ENCODE peak calls at places on chromosomes 11 and 22, in ten cellular contexts. One of them, this sample, is unnamed.

GRCh38 chr11:99098258-99098657 is 77.5 kb downstream of the CNTN5 start:
- DNase-seq in HFF-Myc: no peak
- DNase-seq in fibroblast of the aortic adventitia: no peak
- DNase-seq in mesendoderm: no peak
- DNase-seq in CD8-positive, alpha-beta memory T cell: no peak
- DNase-seq in tibial artery: no peak
- DNase-seq in AG04450: no peak
- DNase-seq in GM06990: no peak
- DNase-seq in right lobe of liver: no peak
- DNase-seq in transverse colon: no peak
- DNase-seq in this sample: no peak

GRCh38 chr22:20268350-20269012 is 363 bp upstream of the RTN4R start:
- DNase-seq in HFF-Myc: no peak
- DNase-seq in fibroblast of the aortic adventitia: peak
- DNase-seq in mesendoderm: peak
- DNase-seq in CD8-positive, alpha-beta memory T cell: peak
- DNase-seq in tibial artery: no peak
- DNase-seq in AG04450: no peak
- DNase-seq in GM06990: peak
- DNase-seq in right lobe of liver: peak
- DNase-seq in transverse colon: peak
- DNase-seq in this sample: peak

GRCh38 chr11:108565653-108566052 is 27.9 kb downstream of the EXPH5 start:
- DNase-seq in HFF-Myc: no peak
- DNase-seq in fibroblast of the aortic adventitia: no peak
- DNase-seq in mesendoderm: no peak
- DNase-seq in CD8-positive, alpha-beta memory T cell: no peak
- DNase-seq in tibial artery: no peak
- DNase-seq in AG04450: no peak
- DNase-seq in GM06990: no peak
- DNase-seq in right lobe of liver: no peak
- DNase-seq in transverse colon: no peak
- DNase-seq in this sample: no peak

GRCh38 chr11:118342503-118343161 is at the start of gene CD3D:
- DNase-seq in HFF-Myc: no peak
- DNase-seq in fibroblast of the aortic adventitia: no peak
- DNase-seq in mesendoderm: peak
- DNase-seq in CD8-positive, alpha-beta memory T cell: peak
- DNase-seq in tibial artery: no peak
- DNase-seq in AG04450: no peak
- DNase-seq in GM06990: no peak
- DNase-seq in right lobe of liver: no peak
- DNase-seq in transverse colon: no peak
- DNase-seq in this sample: no peak

GRCh38 chr22:40709752-40710413 is 30.6 kb downstream of the MCHR1 start:
- DNase-seq in HFF-Myc: no peak
- DNase-seq in fibroblast of the aortic adventitia: peak
- DNase-seq in mesendoderm: peak
- DNase-seq in CD8-positive, alpha-beta memory T cell: no peak
- DNase-seq in tibial artery: peak
- DNase-seq in AG04450: peak
- DNase-seq in GM06990: no peak
- DNase-seq in right lobe of liver: no peak
- DNase-seq in transverse colon: peak
- DNase-seq in this sample: peak

GRCh38 chr11:125457814-125458343 is 38.2 kb downstream of the FEZ1 start:
- DNase-seq in HFF-Myc: no peak
- DNase-seq in fibroblast of the aortic adventitia: peak
- DNase-seq in mesendoderm: peak
- DNase-seq in CD8-positive, alpha-beta memory T cell: no peak
- DNase-seq in tibial artery: peak
- DNase-seq in AG04450: peak
- DNase-seq in GM06990: no peak
- DNase-seq in right lobe of liver: peak
- DNase-seq in transverse colon: peak
- DNase-seq in this sample: no peak

GRCh38 chr11:118090545-118091162 is 3.9 kb upstream of the SMIM35 start:
- DNase-seq in HFF-Myc: no peak
- DNase-seq in fibroblast of the aortic adventitia: no peak
- DNase-seq in mesendoderm: no peak
- DNase-seq in CD8-positive, alpha-beta memory T cell: no peak
- DNase-seq in tibial artery: no peak
- DNase-seq in AG04450: no peak
- DNase-seq in GM06990: no peak
- DNase-seq in right lobe of liver: no peak
- DNase-seq in transverse colon: no peak
- DNase-seq in this sample: no peak

GRCh38 chr11:2800655-2801531 is 84.7 kb downstream of the CDKN1C start:
- DNase-seq in HFF-Myc: no peak
- DNase-seq in fibroblast of the aortic adventitia: no peak
- DNase-seq in mesendoderm: no peak
- DNase-seq in CD8-positive, alpha-beta memory T cell: no peak
- DNase-seq in tibial artery: peak
- DNase-seq in AG04450: no peak
- DNase-seq in GM06990: no peak
- DNase-seq in right lobe of liver: peak
- DNase-seq in transverse colon: peak
- DNase-seq in this sample: peak

DNA sequence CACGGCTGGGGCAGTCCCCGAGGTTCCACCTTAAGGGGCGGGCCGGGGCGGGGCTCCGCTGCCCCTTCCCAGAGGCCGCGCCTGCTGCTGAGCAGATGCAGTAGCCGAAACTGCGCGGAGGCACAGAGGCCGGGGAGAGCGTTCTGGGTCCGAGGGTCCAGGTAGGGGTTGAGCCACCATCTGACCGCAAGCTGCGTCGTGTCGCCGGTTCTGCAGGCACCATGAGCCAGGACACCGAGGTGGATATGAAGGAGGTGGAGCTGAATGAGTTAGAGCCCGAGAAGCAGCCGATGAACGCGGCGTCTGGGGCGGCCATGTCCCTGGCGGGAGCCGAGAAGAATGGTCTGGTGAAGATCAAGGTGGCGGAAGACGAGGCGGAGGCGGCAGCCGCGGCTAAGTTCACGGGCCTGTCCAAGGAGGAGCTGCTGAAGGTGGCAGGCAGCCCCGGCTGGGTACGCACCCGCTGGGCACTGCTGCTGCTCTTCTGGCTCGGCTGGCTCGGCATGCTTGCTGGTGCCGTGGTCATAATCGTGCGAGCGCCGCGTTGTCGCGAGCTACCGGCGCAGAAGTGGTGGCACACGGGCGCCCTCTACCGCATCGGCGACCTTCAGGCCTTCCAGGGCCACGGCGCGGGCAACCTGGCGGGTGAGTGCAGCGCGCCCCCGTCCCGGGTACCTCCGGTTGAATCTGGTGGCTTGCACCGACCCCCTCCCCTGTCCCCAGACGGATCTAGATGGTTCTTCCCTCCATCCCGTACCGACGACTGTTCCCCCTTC is at the start of gene SLC3A2:
- DNase-seq in HFF-Myc: no peak
- DNase-seq in fibroblast of the aortic adventitia: peak
- DNase-seq in mesendoderm: peak
- DNase-seq in CD8-positive, alpha-beta memory T cell: peak
- DNase-seq in tibial artery: peak
- DNase-seq in AG04450: peak
- DNase-seq in GM06990: peak
- DNase-seq in right lobe of liver: peak
- DNase-seq in transverse colon: peak
- DNase-seq in this sample: peak
- H3K4me3 ChIP-seq in HFF-Myc: peak
- H3K4me3 ChIP-seq in fibroblast of the aortic adventitia: peak
- H3K4me3 ChIP-seq in mesendoderm: peak
- H3K4me3 ChIP-seq in CD8-positive, alpha-beta memory T cell: peak
- H3K4me3 ChIP-seq in tibial artery: peak
- H3K4me3 ChIP-seq in AG04450: peak
- H3K4me3 ChIP-seq in GM06990: peak
- H3K4me3 ChIP-seq in right lobe of liver: peak
- H3K4me3 ChIP-seq in transverse colon: peak
- H3K4me3 ChIP-seq in this sample: peak

DNA sequence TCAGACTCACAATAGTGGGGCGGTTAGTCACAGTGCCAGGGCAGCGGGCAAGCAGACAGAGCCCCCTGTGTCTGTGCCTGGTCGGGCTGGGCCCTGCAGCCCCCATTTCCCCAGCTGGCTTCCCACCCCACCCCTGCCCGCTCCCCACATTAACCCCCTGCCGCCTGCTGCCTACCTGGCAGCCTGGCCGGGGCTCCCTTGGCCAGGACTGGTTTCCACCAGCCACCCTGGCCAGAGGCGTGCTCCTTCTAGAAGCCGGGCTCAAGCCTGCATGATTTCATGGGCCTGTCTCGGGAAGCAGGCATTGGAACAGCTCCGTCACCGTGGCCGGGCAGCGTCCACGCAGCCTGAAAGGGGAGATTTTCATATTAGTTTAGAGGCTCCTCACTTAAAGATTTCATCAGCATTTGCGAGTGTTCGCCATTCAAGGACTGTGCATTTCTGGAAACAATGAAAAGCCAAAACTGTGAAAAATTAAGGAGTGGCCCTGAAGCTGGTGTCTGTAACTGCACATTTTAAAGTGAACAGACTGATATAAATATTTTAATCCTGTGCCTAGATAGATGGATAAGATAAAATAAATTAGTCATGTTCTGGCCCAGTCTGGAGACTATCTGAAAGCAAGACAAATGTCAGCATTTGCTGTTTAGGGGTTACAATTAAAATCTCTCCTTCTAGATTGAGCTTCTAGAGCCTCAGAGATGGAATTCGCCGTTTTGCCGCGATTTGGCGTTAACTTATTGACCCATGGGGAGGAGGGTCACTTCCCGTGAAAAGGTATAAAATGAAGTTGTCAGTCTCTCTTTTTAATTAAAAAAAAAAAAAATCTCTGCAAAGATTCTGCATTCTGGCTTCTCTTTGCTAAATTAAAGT is 79.4 kb upstream of the WNT7B start:
- DNase-seq in HFF-Myc: no peak
- DNase-seq in fibroblast of the aortic adventitia: peak
- DNase-seq in mesendoderm: no peak
- DNase-seq in CD8-positive, alpha-beta memory T cell: no peak
- DNase-seq in tibial artery: peak
- DNase-seq in AG04450: no peak
- DNase-seq in GM06990: no peak
- DNase-seq in right lobe of liver: peak
- DNase-seq in transverse colon: peak
- DNase-seq in this sample: peak
- H3K4me3 ChIP-seq in HFF-Myc: peak
- H3K4me3 ChIP-seq in fibroblast of the aortic adventitia: peak
- H3K4me3 ChIP-seq in mesendoderm: no peak
- H3K4me3 ChIP-seq in CD8-positive, alpha-beta memory T cell: no peak
- H3K4me3 ChIP-seq in tibial artery: peak
- H3K4me3 ChIP-seq in AG04450: no peak
- H3K4me3 ChIP-seq in GM06990: no peak
- H3K4me3 ChIP-seq in right lobe of liver: no peak
- H3K4me3 ChIP-seq in transverse colon: peak
- H3K4me3 ChIP-seq in this sample: peak

GRCh38 chr11:68891356-68891948 is 12.2 kb downstream of the MRPL21 start:
- DNase-seq in HFF-Myc: no peak
- DNase-seq in fibroblast of the aortic adventitia: no peak
- DNase-seq in mesendoderm: no peak
- DNase-seq in CD8-positive, alpha-beta memory T cell: no peak
- DNase-seq in tibial artery: no peak
- DNase-seq in AG04450: no peak
- DNase-seq in GM06990: no peak
- DNase-seq in right lobe of liver: no peak
- DNase-seq in transverse colon: no peak
- DNase-seq in this sample: peak
- H3K4me3 ChIP-seq in HFF-Myc: no peak
- H3K4me3 ChIP-seq in fibroblast of the aortic adventitia: peak
- H3K4me3 ChIP-seq in mesendoderm: no peak
- H3K4me3 ChIP-seq in CD8-positive, alpha-beta memory T cell: no peak
- H3K4me3 ChIP-seq in tibial artery: peak
- H3K4me3 ChIP-seq in AG04450: no peak
- H3K4me3 ChIP-seq in GM06990: no peak
- H3K4me3 ChIP-seq in right lobe of liver: no peak
- H3K4me3 ChIP-seq in transverse colon: no peak
- H3K4me3 ChIP-seq in this sample: peak

GRCh38 chr11:68026391-68027105 is 3.9 kb upstream of the NDUFS8 start:
- DNase-seq in HFF-Myc: no peak
- DNase-seq in fibroblast of the aortic adventitia: no peak
- DNase-seq in mesendoderm: no peak
- DNase-seq in CD8-positive, alpha-beta memory T cell: no peak
- DNase-seq in tibial artery: no peak
- DNase-seq in AG04450: no peak
- DNase-seq in GM06990: no peak
- DNase-seq in right lobe of liver: no peak
- DNase-seq in transverse colon: no peak
- DNase-seq in this sample: no peak

GRCh38 chr11:68030318-68031135 is at the start of gene NDUFS8:
- DNase-seq in HFF-Myc: peak
- DNase-seq in fibroblast of the aortic adventitia: peak
- DNase-seq in mesendoderm: peak
- DNase-seq in CD8-positive, alpha-beta memory T cell: peak
- DNase-seq in tibial artery: peak
- DNase-seq in AG04450: peak
- DNase-seq in GM06990: peak
- DNase-seq in right lobe of liver: peak
- DNase-seq in transverse colon: peak
- DNase-seq in this sample: peak

GRCh38 chr11:68027667-68028066 is 2.8 kb upstream of the NDUFS8 start:
- DNase-seq in HFF-Myc: no peak
- DNase-seq in fibroblast of the aortic adventitia: no peak
- DNase-seq in mesendoderm: no peak
- DNase-seq in CD8-positive, alpha-beta memory T cell: no peak
- DNase-seq in tibial artery: no peak
- DNase-seq in AG04450: no peak
- DNase-seq in GM06990: no peak
- DNase-seq in right lobe of liver: no peak
- DNase-seq in transverse colon: no peak
- DNase-seq in this sample: no peak

GRCh38 chr11:68031136-68031459 is 617 bp downstream of the NDUFS8 start:
- DNase-seq in HFF-Myc: no peak
- DNase-seq in fibroblast of the aortic adventitia: peak
- DNase-seq in mesendoderm: no peak
- DNase-seq in CD8-positive, alpha-beta memory T cell: no peak
- DNase-seq in tibial artery: no peak
- DNase-seq in AG04450: no peak
- DNase-seq in GM06990: no peak
- DNase-seq in right lobe of liver: no peak
- DNase-seq in transverse colon: no peak
- DNase-seq in this sample: no peak

DNA sequence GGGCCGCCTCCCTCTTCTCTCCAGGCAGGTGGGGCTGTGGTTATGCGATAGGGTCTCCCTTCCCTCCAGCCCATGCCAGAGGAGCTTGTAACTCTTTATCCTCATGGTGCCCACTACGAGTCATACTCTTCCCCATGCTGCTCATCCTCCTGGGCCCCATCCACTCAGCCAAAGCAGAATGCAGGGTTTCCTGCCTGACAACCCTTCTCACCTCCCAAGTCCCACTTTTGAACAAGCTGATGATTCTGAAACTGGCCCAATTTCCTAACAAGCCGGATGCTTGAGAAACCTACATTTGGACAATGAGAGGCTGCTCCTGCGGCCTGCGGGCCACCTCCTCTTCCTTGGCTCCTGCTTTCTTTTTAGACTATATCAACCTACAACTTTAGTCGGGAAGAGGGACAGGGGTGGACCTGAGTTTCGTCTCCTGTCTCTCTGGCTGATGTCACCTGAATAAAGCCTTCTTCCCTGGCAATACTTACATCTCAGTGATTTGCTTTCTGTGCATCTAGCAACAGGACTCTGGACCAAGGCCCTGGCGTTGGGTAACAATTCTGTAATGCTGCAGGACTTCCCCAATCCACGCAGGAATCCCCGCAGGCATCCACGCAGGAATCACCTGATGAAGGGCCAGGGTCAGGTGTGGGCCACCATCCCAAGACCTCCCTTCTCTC is 1.5 kb upstream of the NDUFS8 start:
- DNase-seq in HFF-Myc: no peak
- DNase-seq in fibroblast of the aortic adventitia: no peak
- DNase-seq in mesendoderm: no peak
- DNase-seq in CD8-positive, alpha-beta memory T cell: no peak
- DNase-seq in tibial artery: no peak
- DNase-seq in AG04450: no peak
- DNase-seq in GM06990: no peak
- DNase-seq in right lobe of liver: no peak
- DNase-seq in transverse colon: no peak
- DNase-seq in this sample: no peak
- H3K4me3 ChIP-seq in HFF-Myc: no peak
- H3K4me3 ChIP-seq in fibroblast of the aortic adventitia: no peak
- H3K4me3 ChIP-seq in mesendoderm: no peak
- H3K4me3 ChIP-seq in CD8-positive, alpha-beta memory T cell: no peak
- H3K4me3 ChIP-seq in tibial artery: no peak
- H3K4me3 ChIP-seq in AG04450: no peak
- H3K4me3 ChIP-seq in GM06990: no peak
- H3K4me3 ChIP-seq in right lobe of liver: no peak
- H3K4me3 ChIP-seq in transverse colon: no peak
- H3K4me3 ChIP-seq in this sample: no peak